ENCODE peak calls at places on chromosome 20, in eight cellular contexts. L is GM12878, T is GM23338, B is H9, G is astrocyte, Z is neural progenitor cell, O is GM23248, J is DND-41. F is an unnamed sample. For H4K20me1, the result is how much of the 10 kb centered on the place peaks cover.

GRCh38 chr20:43994486-43995100 is 79.9 kb downstream of the TOX2 start:
- DNase-seq in Z (no peak), T (no peak), G (peak), B (no peak), O (peak), L (no peak), J (no peak), F (no peak)

GRCh38 chr20:21707999-21708737 is 2.7 kb downstream of the PAX1 start:
- DNase-seq in T (peak), O (no peak), Z (peak), G (no peak), B (no peak), J (no peak), L (no peak), F (no peak)

GRCh38 chr20:63933646-63934045 is 22.6 kb downstream of the UCKL1 start:
- DNase-seq in Z (no peak), T (no peak), O (no peak), G (no peak), B (no peak), L (no peak), J (no peak), F (no peak)

GRCh38 chr20:62054451-62054953 is 11.2 kb downstream of the TAF4 start:
- DNase-seq in Z (no peak), L (no peak), J (no peak), O (no peak), G (no peak), T (no peak), B (no peak), F (no peak)

GRCh38 chr20:62239278-62239879 is 1.1 kb downstream of the OSBPL2 start:
- DNase-seq in J (no peak), Z (no peak), T (no peak), O (peak), B (no peak), L (no peak), G (peak), F (no peak)

GRCh38 chr20:58092871-58093270 is 135.6 kb downstream of the ANKRD60 start:
- DNase-seq in J (no peak), T (no peak), B (peak), Z (no peak), O (no peak), L (no peak), G (no peak), F (no peak)

GRCh38 chr20:33309631-33310030 is 26.6 kb downstream of the BPIFB1 start:
- DNase-seq in G (no peak), O (no peak), B (no peak), T (no peak), Z (no peak), J (no peak), L (no peak), F (no peak)

GRCh38 chr20:62352402-62353288 is 14.5 kb downstream of the LAMA5 start:
- DNase-seq in O (no peak), Z (no peak), L (no peak), B (no peak), J (no peak), G (no peak), T (no peak), F (peak)

GRCh38 chr20:45444050-45444449 is 25.5 kb upstream of the WFDC2 start:
- DNase-seq in J (peak), T (no peak), Z (no peak), G (no peak), L (no peak), B (no peak), O (no peak), F (no peak)

GRCh38 chr20:17835941-17836861 is 132.4 kb downstream of the SNX5 start:
- DNase-seq in G (peak), B (no peak), J (no peak), T (no peak), L (no peak), Z (peak), O (peak), F (no peak)

GRCh38 chr20:9087531-9088217 is 18.8 kb downstream of the PLCB4 start:
- DNase-seq in O (no peak), L (no peak), Z (no peak), B (no peak), J (no peak), G (no peak), T (no peak), F (no peak)

GRCh38 chr20:46275091-46275490 is 33.2 kb downstream of the CDH22 start:
- DNase-seq in J (no peak), G (no peak), Z (no peak), L (no peak), O (no peak), B (no peak), T (no peak), F (no peak)

GRCh38 chr20:8194721-8195120 is 62.7 kb downstream of the PLCB1 start:
- DNase-seq in J (no peak), G (peak), O (peak), B (no peak), Z (no peak), T (no peak), L (no peak), F (no peak)

GRCh38 chr20:46406986-46407670 is 713 bp upstream of the ELMO2 start:
- DNase-seq in G (peak), Z (peak), T (peak), B (no peak), L (peak), O (peak), J (peak), F (peak)

GRCh38 chr20:48621256-48622078 is 206.3 kb downstream of the PREX1 start:
- DNase-seq in L (no peak), O (peak), G (peak), Z (no peak), T (no peak), B (no peak), J (no peak), F (peak)

GRCh38 chr20:32433311-32434021 is 75.3 kb downstream of the ASXL1 start:
- DNase-seq in G (no peak), J (no peak), T (no peak), L (no peak), Z (no peak), O (no peak), B (no peak), F (no peak)

GRCh38 chr20:652611-653109 is 340 bp downstream of the SRXN1 start:
- DNase-seq in T (no peak), Z (no peak), O (peak), B (no peak), L (no peak), G (peak), J (no peak), F (peak)

GRCh38 chr20:46406200-46406985 is at the start of gene ELMO2:
- DNase-seq in J (peak), Z (peak), O (peak), G (peak), T (peak), L (peak), B (peak), F (peak)

GRCh38 chr20:52936368-52936986 is 35.7 kb upstream of the TSHZ2 start:
- DNase-seq in Z (no peak), G (no peak), B (no peak), L (no peak), T (no peak), J (no peak), O (peak), F (no peak)

GRCh38 chr20:44576297-44576696 is 6.1 kb upstream of the PKIG start:
- DNase-seq in T (peak), O (peak), J (peak), G (no peak), Z (no peak), B (no peak), L (no peak), F (no peak)

GRCh38 chr20:57990396-57990987 is 238.0 kb downstream of the ANKRD60 start:
- DNase-seq in L (no peak), J (no peak), T (no peak), Z (no peak), B (no peak), G (peak), O (peak), F (peak)

GRCh38 chr20:50333856-50334255 is 143.2 kb downstream of the CEBPB start:
- DNase-seq in J (no peak), O (peak), G (peak), B (no peak), T (no peak), L (no peak), Z (no peak), F (peak)

GRCh38 chr20:38585404-38586180 is 4.6 kb downstream of the ADIG start:
- DNase-seq in B (no peak), J (no peak), L (no peak), T (no peak), Z (no peak), O (no peak), G (no peak), F (no peak)

GRCh38 chr20:14489544-14489943 is 152.1 kb upstream of the FLRT3 start:
- DNase-seq in O (no peak), J (no peak), T (no peak), Z (no peak), B (no peak), G (no peak), L (no peak), F (no peak)

GRCh38 chr20:17023811-17024210 is 203.0 kb upstream of the PCSK2 start:
- DNase-seq in T (peak), J (no peak), G (peak), B (peak), O (peak), L (no peak), Z (peak), F (no peak)

GRCh38 chr20:38127011-38127621 is 38.0 kb downstream of the TGM2 start:
- DNase-seq in T (no peak), Z (no peak), B (no peak), L (no peak), J (no peak), G (peak), O (peak), F (peak)

GRCh38 chr20:50691585-50692552 is 527 bp upstream of the RIPOR3 start:
- DNase-seq in L (no peak), Z (peak), B (peak), O (peak), J (no peak), G (peak), T (peak), F (peak)

GRCh38 chr20:45157977-45158376 is 16.7 kb upstream of the PI3 start:
- DNase-seq in B (no peak), J (no peak), L (no peak), O (peak), G (peak), T (no peak), Z (no peak), F (peak)

GRCh38 chr20:36904690-36905089 is 28.8 kb downstream of the TLDC2 start:
- DNase-seq in T (no peak), L (no peak), G (no peak), B (no peak), Z (no peak), O (no peak), J (no peak), F (no peak)

GRCh38 chr20:50394569-50394968 is 115.6 kb upstream of the PTPN1 start:
- DNase-seq in L (peak), J (no peak), O (no peak), G (no peak), Z (no peak), B (no peak), T (no peak), F (no peak)

GRCh38 chr20:39674842-39675241 is 712.7 kb downstream of the DHX35 start:
- DNase-seq in L (no peak), G (no peak), O (no peak), T (no peak), B (no peak), Z (no peak), J (no peak), F (no peak)

GRCh38 chr20:17895641-17896246 is 72.8 kb downstream of the SNX5 start:
- DNase-seq in J (no peak), L (peak), O (peak), B (no peak), G (peak), Z (no peak), T (peak), F (peak)

GRCh38 chr20:50369225-50370035 is 140.8 kb upstream of the PTPN1 start:
- DNase-seq in G (no peak), J (no peak), O (no peak), Z (no peak), L (no peak), B (no peak), T (no peak), F (no peak)

GRCh38 chr20:54076259-54076658 is 5.9 kb upstream of the BCAS1 start:
- DNase-seq in B (no peak), L (no peak), Z (no peak), T (no peak), J (no peak), O (no peak), G (no peak), F (no peak)

GRCh38 chr20:47989957-47990356 is 204.7 kb upstream of the SULF2 start:
- DNase-seq in O (no peak), J (no peak), G (no peak), L (no peak), B (no peak), T (no peak), Z (no peak), F (no peak)

GRCh38 chr20:49717693-49718092 is 4.0 kb upstream of the B4GALT5 start:
- DNase-seq in T (no peak), J (no peak), B (no peak), O (no peak), L (no peak), G (no peak), Z (no peak), F (no peak)

GRCh38 chr20:34891166-34892062 is 15.0 kb downstream of the ACSS2 start:
- DNase-seq in B (no peak), Z (no peak), L (no peak), J (no peak), O (peak), T (no peak), G (peak), F (peak)

GRCh38 chr20:44692932-44693476 is 22.2 kb upstream of the CCN5 start:
- DNase-seq in Z (no peak), T (no peak), L (no peak), B (peak), J (no peak), O (peak), G (peak), F (peak)

GRCh38 chr20:58127731-58128130 is 100.7 kb downstream of the ANKRD60 start:
- DNase-seq in L (no peak), J (peak), G (peak), B (peak), Z (no peak), T (no peak), O (peak), F (peak)

GRCh38 chr20:50346372-50347347 is 156.0 kb downstream of the CEBPB start:
- DNase-seq in L (no peak), O (peak), Z (no peak), J (peak), T (no peak), G (peak), B (no peak), F (peak)

GRCh38 chr20:51792960-51793359 is 9.4 kb downstream of the SALL4 start:
- DNase-seq in O (no peak), G (no peak), B (no peak), L (no peak), T (no peak), Z (no peak), J (no peak), F (no peak)
- H4K20me1 ChIP-seq in O (under half), G (under half), B (under half), L (under half), T (half or more), Z (half or more), J (under half), F (under half)

GRCh38 chr20:3749689-3750639 is 17.5 kb downstream of the HSPA12B start:
- DNase-seq in T (peak), O (no peak), J (no peak), Z (peak), G (no peak), L (no peak), B (peak), F (peak)
- H2AFZ ChIP-seq in T (peak), O (no peak), J (no peak), Z (peak), G (peak), L (no peak), B (no peak), F (peak)

DNA sequence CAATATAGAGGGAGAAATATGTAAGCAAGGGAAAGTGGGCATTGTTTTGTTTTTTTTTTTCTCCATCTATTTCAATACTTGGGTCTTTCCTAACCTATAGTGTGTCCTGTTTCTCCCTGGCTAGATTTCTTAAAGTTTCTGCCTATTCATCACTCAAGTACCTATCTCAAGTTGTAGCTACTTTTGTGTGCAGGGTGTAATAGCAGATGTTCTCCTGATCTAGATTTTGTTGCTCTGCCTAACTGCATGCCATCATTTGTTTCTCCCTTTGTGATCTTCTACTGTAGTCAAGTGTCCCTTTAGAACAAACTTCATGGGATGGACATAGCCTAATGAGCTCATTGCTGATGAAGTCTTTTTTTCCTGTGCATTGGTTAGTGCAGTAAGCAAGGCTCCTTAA is 45.8 kb downstream of the TOP1 start:
- DNase-seq in Z (no peak), J (no peak), O (no peak), G (no peak), T (no peak), L (no peak), B (no peak), F (no peak)
- H4K20me1 ChIP-seq in Z (half or more), J (half or more), O (under half), G (half or more), T (under half), L (under half), B (under half), F (under half)

GRCh38 chr20:3071266-3071609 is 182 bp upstream of the OXT start:
- DNase-seq in L (no peak), Z (no peak), B (no peak), J (no peak), O (no peak), G (no peak), T (no peak), F (no peak)

GRCh38 chr20:3068986-3069900 is 2.2 kb upstream of the OXT start:
- DNase-seq in Z (peak), J (no peak), B (peak), G (no peak), O (peak), T (peak), L (no peak), F (no peak)

GRCh38 chr20:3071610-3072529 is at the start of gene OXT:
- DNase-seq in L (no peak), G (no peak), T (peak), B (peak), O (peak), Z (peak), J (no peak), F (no peak)

GRCh38 chr20:3074812-3075211 is 3.4 kb downstream of the OXT start:
- DNase-seq in O (no peak), L (no peak), T (no peak), Z (no peak), J (no peak), G (no peak), B (no peak), F (peak)

DNA sequence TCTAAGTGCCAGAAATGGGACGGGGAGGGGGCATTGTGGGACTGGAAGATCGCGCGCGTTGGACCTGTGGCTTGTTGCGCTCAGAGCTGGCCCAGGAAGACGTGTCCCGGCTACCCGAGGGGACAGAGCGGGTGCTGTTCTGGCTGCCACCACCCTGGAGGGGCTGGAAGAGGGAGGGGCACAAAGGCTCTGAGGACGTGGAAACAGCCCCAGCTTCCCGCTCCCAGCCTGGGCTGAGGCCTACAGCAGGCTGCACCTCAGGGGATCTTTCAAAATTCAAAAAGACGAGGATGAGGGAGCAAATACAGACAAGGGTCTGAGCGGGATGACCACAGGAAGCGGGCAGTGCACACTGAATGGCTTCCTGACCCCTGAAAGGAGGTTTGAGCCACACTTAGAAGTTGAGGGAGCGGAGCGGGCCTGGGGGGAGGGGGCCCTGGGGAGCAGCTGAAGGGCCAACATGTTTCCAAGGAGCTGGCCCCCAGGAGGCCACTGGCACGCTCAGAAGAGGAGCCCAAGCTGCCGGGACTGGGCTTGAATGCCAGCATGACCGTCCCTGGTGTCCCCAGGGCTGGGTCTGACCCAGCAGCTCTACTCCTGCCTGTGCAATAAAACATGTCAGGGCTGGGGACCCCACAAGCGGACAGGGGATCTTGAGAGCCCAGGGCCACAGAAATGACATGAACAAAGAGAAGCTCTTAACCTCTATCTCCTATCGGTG is 1.3 kb downstream of the OXT start:
- DNase-seq in G (no peak), L (no peak), O (no peak), Z (no peak), B (no peak), J (no peak), T (no peak), F (no peak)
- H2AFZ ChIP-seq in G (peak), L (peak), O (peak), Z (peak), B (no peak), J (no peak), T (peak), F (peak)

DNA sequence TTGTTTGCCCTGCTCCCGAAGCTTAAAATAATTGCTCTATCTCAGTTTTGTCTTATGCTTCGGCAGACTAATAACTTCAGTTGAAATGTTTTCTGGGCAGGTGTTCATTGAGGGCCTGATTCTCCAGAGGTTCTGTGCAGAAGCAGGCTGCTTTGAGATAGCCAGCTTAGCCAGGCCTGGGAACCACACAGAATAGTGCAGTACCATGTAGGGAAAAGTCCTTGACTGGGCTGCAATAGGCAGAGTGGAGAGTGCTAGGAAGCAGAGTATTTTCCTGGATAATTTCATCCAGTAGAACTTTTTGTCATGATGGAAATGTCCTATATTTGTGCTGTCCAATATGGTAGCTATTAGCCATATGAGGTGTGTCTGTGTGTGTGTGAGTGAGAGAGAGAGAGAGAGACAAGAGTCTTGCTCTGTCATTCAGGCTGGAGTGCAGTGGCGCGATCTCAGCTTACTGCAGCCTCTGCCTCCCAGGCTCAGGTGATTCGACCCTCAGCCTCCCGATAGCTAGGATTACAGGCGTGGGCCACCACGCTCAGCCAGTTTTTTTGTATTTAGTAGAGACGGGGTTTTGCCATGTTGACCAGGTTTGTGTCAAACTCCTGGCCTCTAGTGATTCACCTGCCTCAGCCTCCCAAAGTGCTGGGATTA is 15.9 kb downstream of the TOP1 start:
- DNase-seq in B (no peak), G (no peak), Z (no peak), O (no peak), J (no peak), T (no peak), L (no peak), F (no peak)
- H4K20me1 ChIP-seq in B (under half), G (half or more), Z (half or more), O (under half), J (half or more), T (half or more), L (under half), F (under half)